ENCODE peak calls at places on chromosomes 4 and X, in five cellular contexts. U is GM13976, V is B cell, K is left ventricle myocardium inferior, B is glutamatergic neuron. X is an unnamed sample.

GRCh38 chr4:7193040-7193958 is 961 bp downstream of the SORCS2 start:
- DNase-seq in U (no peak), K (no peak), B (peak), V (no peak), X (no peak)

GRCh38 chrX:107566603-107567262 is 61.6 kb upstream of the PRPS1 start:
- DNase-seq in K (no peak), U (no peak), V (no peak), B (no peak), X (no peak)

GRCh38 chrX:110086916-110087484 is 84.1 kb downstream of the TMEM164 start:
- DNase-seq in V (no peak), K (no peak), U (no peak), B (no peak), X (no peak)

GRCh38 chrX:133923548-133923947 is 61.8 kb downstream of the GPC3 start:
- DNase-seq in B (no peak), K (no peak), U (no peak), V (no peak), X (no peak)

GRCh38 chr4:185256444-185256843 is 47.0 kb downstream of the SNX25 start:
- DNase-seq in B (no peak), K (no peak), U (no peak), V (no peak), X (no peak)

GRCh38 chr4:65865489-65865888 is 195.2 kb upstream of the EPHA5 start:
- DNase-seq in U (no peak), K (no peak), B (no peak), V (no peak), X (no peak)

GRCh38 chr4:2417765-2418651 is at the start of gene ZFYVE28:
- DNase-seq in K (no peak), B (peak), V (peak), U (peak), X (no peak)

GRCh38 chr4:98150092-98150761 is 7.0 kb upstream of the STPG2 start:
- DNase-seq in B (no peak), U (no peak), V (peak), K (no peak), X (no peak)

GRCh38 chrX:64977051-64977450 is 801 bp upstream of the ZC4H2 start:
- DNase-seq in U (no peak), V (no peak), K (no peak), B (no peak), X (no peak)

GRCh38 chr4:163048447-163048846 is 118.2 kb downstream of the NAF1 start:
- DNase-seq in K (no peak), V (peak), B (peak), U (peak), X (peak)

GRCh38 chr4:110621328-110621812 is 1.5 kb downstream of the PITX2 start:
- DNase-seq in V (no peak), K (no peak), B (no peak), U (no peak), X (no peak)

GRCh38 chr4:179095585-179096228 is 1653.5 kb upstream of the AGA start:
- DNase-seq in V (no peak), U (no peak), B (no peak), K (no peak), X (no peak)

GRCh38 chr4:6204098-6204497 is 3.7 kb upstream of the JAKMIP1 start:
- DNase-seq in K (no peak), B (no peak), V (no peak), U (no peak), X (no peak)

GRCh38 chr4:83905952-83906351 is 370.0 kb downstream of the GPAT3 start:
- DNase-seq in V (no peak), K (no peak), B (peak), U (no peak), X (no peak)

GRCh38 chr4:10722957-10723356 is 38.4 kb upstream of the CLNK start:
- DNase-seq in V (peak), B (no peak), K (no peak), U (peak), X (peak)

GRCh38 chrX:147602297-147602696 is 309.4 kb upstream of the FMR1 start:
- DNase-seq in B (no peak), U (no peak), K (no peak), V (no peak), X (no peak)

GRCh38 chr4:173913496-173913895 is 370.0 kb downstream of the FBXO8 start:
- DNase-seq in V (no peak), U (no peak), B (no peak), K (no peak), X (no peak)

GRCh38 chr4:88812420-88812819 is 114.8 kb upstream of the NAP1L5 start:
- DNase-seq in K (no peak), B (no peak), V (no peak), U (no peak), X (no peak)

GRCh38 chr4:2059034-2059725 is at the start of gene NAT8L:
- DNase-seq in K (peak), V (peak), U (peak), B (peak), X (peak)

GRCh38 chrX:104270916-104271512 is 16.3 kb upstream of the ESX1 start:
- DNase-seq in B (peak), V (peak), K (peak), U (peak), X (no peak)

GRCh38 chr4:122766950-122767349 is 34.4 kb downstream of the BBS12 start:
- DNase-seq in K (no peak), B (no peak), V (no peak), U (no peak), X (no peak)

GRCh38 chr4:101200561-101200960 is 146.8 kb downstream of the PPP3CA start:
- DNase-seq in U (no peak), K (no peak), V (no peak), B (no peak), X (no peak)

GRCh38 chrX:19825271-19825670 is 62.1 kb downstream of the SH3KBP1 start:
- DNase-seq in U (no peak), K (no peak), V (no peak), B (no peak), X (no peak)

GRCh38 chrX:87078231-87078630 is 439.4 kb upstream of the KLHL4 start:
- DNase-seq in U (no peak), K (no peak), V (no peak), B (no peak), X (no peak)

GRCh38 chr4:174828845-174829701 is at the start of gene GLRA3:
- DNase-seq in U (peak), K (no peak), B (peak), V (peak), X (peak)

GRCh38 chrX:33923262-33923661 is 208.9 kb downstream of the FAM47A start:
- DNase-seq in V (no peak), K (no peak), B (no peak), U (no peak), X (no peak)

GRCh38 chr4:61301285-61301684 is 101.2 kb downstream of the ADGRL3 start:
- DNase-seq in V (no peak), K (no peak), B (no peak), U (no peak), X (no peak)

GRCh38 chr4:41963105-41963504 is 18.5 kb upstream of the DCAF4L1 start:
- DNase-seq in K (no peak), U (no peak), B (no peak), V (peak), X (no peak)

DNA sequence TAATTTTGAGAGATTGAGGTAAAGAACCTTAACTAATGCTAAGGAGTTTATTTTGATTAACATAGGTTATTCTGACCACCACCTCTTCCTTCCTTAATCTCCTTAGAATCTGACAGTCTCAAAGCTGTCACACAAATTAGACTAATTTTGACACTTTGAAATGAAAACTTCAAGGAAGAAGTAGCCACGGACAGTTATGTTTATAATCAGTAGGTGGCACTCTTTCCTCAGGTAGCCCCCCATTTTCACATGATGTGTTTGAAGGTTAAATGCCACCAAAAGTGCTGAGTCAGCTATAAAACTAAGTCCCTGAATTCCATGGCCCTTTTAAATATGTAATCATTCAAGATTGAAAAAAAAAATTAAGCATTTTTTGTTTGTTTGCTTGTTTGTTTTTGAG is 22.4 kb downstream of the TMEM33 start:
- DNase-seq in K (no peak), U (peak), V (peak), B (no peak), X (peak)
- TF ChIP-seq CTCF in K (peak), U (peak), V (peak), B (peak), X (peak)

DNA sequence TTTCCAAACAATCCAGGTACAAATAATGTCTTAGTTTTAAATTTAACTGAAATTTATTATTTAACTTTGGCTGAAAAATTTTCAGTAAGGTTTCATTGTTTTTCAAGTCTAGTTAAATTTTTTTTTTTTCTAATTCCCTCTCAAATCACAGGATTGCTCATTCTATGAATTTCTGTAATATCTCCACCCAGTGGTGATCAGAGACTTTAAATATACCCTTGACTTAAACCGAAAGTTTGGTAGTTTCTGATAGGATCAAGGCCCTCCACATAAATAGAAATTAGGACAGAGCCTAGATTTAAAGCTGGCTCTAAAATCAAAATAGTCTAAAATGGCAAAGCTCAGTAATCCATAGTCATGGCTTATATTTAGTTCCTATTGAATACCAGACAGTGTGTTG is 175.4 kb downstream of the TBCK start:
- DNase-seq in K (no peak), B (no peak), V (no peak), U (no peak), X (no peak)
- TF ChIP-seq CTCF in K (peak), B (no peak), V (no peak), U (no peak), X (no peak)

GRCh38 chr4:183540498-183540953 is 35.7 kb downstream of the ING2 start:
- DNase-seq in V (no peak), U (no peak), K (no peak), B (no peak), X (no peak)
- TF ChIP-seq CTCF in V (no peak), U (no peak), K (no peak), B (no peak), X (no peak)

DNA sequence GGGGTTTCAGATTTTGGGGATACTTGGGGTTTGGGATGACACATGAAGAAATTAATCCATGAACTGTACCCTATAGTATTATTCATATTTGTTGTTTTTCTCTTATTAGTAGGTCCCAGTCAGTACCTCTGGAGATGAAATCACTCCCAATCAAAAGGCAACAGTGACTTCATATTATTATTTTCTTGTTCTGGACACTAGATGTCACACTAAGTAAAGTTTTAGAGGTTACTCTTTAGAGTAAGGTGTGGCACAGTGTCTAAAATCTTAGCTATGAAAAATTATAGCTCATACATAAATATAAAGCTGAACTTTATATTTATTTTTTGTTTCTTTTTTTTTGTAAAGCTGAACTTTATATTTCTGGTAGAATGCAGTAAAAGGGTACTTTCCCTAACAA is 35.1 kb downstream of the FAM114A1 start:
- DNase-seq in K (no peak), U (peak), V (peak), B (no peak), X (peak)
- TF ChIP-seq CTCF in K (peak), U (no peak), V (peak), B (peak), X (peak)

GRCh38 chrX:101260435-101260834 is 30.7 kb downstream of the TAF7L start:
- DNase-seq in B (no peak), V (no peak), K (no peak), U (peak), X (no peak)
- TF ChIP-seq CTCF in B (no peak), V (no peak), K (no peak), U (peak), X (peak)

DNA sequence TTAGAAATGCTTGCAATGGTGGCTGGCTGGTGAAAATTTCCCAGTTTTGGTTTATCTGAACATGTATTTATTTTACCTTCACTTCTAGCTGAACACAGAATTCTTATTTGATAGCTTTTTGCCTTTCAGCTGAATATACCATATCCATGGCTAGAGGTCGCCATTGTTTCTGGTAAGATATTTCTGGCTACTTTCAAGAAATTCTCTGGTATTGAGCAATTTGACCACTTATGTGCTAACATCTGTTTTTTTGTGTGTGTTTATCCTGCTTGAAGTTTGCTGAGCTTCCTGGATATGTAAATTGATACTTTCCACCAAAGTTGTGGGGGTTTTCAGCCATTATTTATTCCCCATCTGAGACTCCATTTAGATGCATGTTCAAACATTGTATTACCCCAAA is 75.4 kb downstream of the FBXW7 start:
- DNase-seq in U (no peak), B (no peak), V (no peak), K (no peak), X (peak)
- TF ChIP-seq CTCF in U (peak), B (no peak), V (no peak), K (no peak), X (peak)

GRCh38 chrX:145396612-145397011 is 149.3 kb downstream of the SPANXN1 start:
- DNase-seq in V (no peak), B (no peak), K (no peak), U (no peak), X (no peak)

GRCh38 chrX:145394344-145394743 is 147.0 kb downstream of the SPANXN1 start:
- DNase-seq in V (no peak), B (no peak), K (no peak), U (no peak), X (no peak)

GRCh38 chrX:145393702-145394235 is 146.5 kb downstream of the SPANXN1 start:
- DNase-seq in K (no peak), U (peak), V (no peak), B (no peak), X (no peak)
- TF ChIP-seq CTCF in K (no peak), U (peak), V (no peak), B (no peak), X (no peak)

DNA sequence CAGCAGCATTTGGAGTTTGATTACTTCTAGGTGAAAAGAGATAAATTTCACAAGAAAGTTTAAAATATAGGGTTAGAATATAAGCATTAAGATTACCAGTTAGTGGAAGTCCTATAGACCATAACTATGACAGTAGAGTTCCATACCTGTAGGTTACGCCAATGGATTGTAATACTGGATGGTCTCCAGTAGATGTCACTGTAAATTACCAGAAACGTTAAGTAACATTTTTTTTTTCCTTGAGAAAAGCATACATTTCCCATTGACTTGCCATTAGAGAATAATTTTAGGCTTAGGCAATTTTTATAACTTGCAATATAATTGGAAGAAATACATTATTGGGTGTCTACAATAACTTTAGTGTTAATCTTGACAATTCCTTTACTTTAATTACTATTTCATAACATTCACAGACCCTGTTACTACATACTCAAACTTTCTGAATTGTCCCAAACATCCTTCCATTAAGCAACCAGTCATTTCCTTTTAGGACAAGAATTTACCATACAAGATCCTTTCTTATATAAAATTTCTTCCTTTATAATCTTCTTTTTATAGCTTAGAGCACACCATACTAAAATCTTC is 304.1 kb upstream of the TECRL start:
- DNase-seq in B (no peak), K (no peak), U (peak), V (peak), X (peak)
- TF ChIP-seq CTCF in B (peak), K (peak), U (peak), V (peak), X (peak)